ENCODE peak calls at places on chromosomes 4 and X, in seven cellular contexts. W is tibial nerve; J is naive thymus-derived CD4-positive, alpha-beta T cell; B is BE2C; N is testis; C is prostate gland; Y is cardiac muscle cell. S is an unnamed sample. For H3K4me1, the result is how much of the 10 kb centered on the place peaks cover.

GRCh38 chr4:183383606-183384005 is 60.8 kb upstream of the CDKN2AIP start:
- DNase-seq in W (no peak), B (no peak), J (no peak), N (no peak), Y (no peak), C (no peak), S (no peak)

GRCh38 chr4:93834371-93835066 is 6.0 kb downstream of the ATOH1 start:
- DNase-seq in Y (no peak), W (no peak), N (no peak), J (no peak), C (no peak), B (peak), S (no peak)

GRCh38 chrX:32185160-32185559 is 1026.2 kb downstream of the DMD start:
- DNase-seq in N (no peak), W (no peak), J (no peak), B (no peak), C (no peak), Y (no peak), S (no peak)

GRCh38 chr4:170011921-170012628 is 14.1 kb downstream of the MFAP3L start:
- DNase-seq in B (no peak), J (no peak), C (no peak), Y (no peak), N (no peak), W (no peak), S (no peak)

GRCh38 chr4:6232836-6233785 is 32.8 kb upstream of the JAKMIP1 start:
- DNase-seq in C (no peak), W (no peak), N (no peak), J (no peak), Y (no peak), B (no peak), S (no peak)

GRCh38 chr4:68162196-68162595 is 32.5 kb upstream of the TMPRSS11F start:
- DNase-seq in Y (no peak), B (no peak), C (no peak), W (no peak), J (no peak), N (no peak), S (no peak)

GRCh38 chr4:71382125-71382524 is 43.3 kb downstream of the SLC4A4 start:
- DNase-seq in Y (no peak), J (no peak), W (no peak), C (no peak), N (no peak), B (no peak), S (no peak)

GRCh38 chr4:154399259-154399974 is 92.2 kb downstream of the DCHS2 start:
- DNase-seq in J (no peak), B (no peak), N (no peak), Y (peak), W (no peak), C (no peak), S (no peak)

GRCh38 chrX:70013483-70014222 is 36.1 kb downstream of the AWAT2 start:
- DNase-seq in Y (peak), W (no peak), B (no peak), J (no peak), N (peak), C (no peak), S (no peak)

GRCh38 chr4:128268970-128269369 is 18.6 kb downstream of the PGRMC2 start:
- DNase-seq in Y (no peak), N (no peak), W (no peak), C (no peak), J (no peak), B (no peak), S (no peak)

GRCh38 chrX:24479924-24480722 is 15.0 kb downstream of the PDK3 start:
- DNase-seq in W (peak), J (peak), B (no peak), Y (no peak), N (no peak), C (no peak), S (peak)

GRCh38 chr4:7073526-7074390 is 5.9 kb upstream of the GRPEL1 start:
- DNase-seq in B (peak), J (no peak), Y (peak), N (peak), C (peak), W (peak), S (peak)

GRCh38 chrX:20412871-20413486 is 146.3 kb upstream of the RPS6KA3 start:
- DNase-seq in C (no peak), J (peak), N (peak), W (peak), Y (no peak), B (no peak), S (peak)

GRCh38 chr4:110087116-110087708 is 111.2 kb downstream of the ELOVL6 start:
- DNase-seq in N (no peak), C (no peak), W (no peak), Y (peak), J (no peak), B (no peak), S (no peak)

GRCh38 chr4:8101796-8102355 is 56.7 kb downstream of the ABLIM2 start:
- DNase-seq in B (no peak), J (no peak), N (no peak), W (no peak), C (no peak), Y (no peak), S (no peak)

GRCh38 chr4:8103991-8104390 is 54.6 kb downstream of the ABLIM2 start:
- DNase-seq in Y (no peak), B (no peak), N (no peak), C (no peak), W (no peak), J (no peak), S (no peak)

GRCh38 chr4:8102831-8103230 is 55.8 kb downstream of the ABLIM2 start:
- DNase-seq in C (no peak), B (no peak), Y (no peak), J (no peak), W (no peak), N (no peak), S (no peak)

GRCh38 chr4:8104491-8105302 is 53.9 kb downstream of the ABLIM2 start:
- DNase-seq in B (no peak), N (no peak), W (no peak), C (no peak), Y (no peak), J (no peak), S (no peak)

GRCh38 chr4:8103421-8103820 is 55.2 kb downstream of the ABLIM2 start:
- DNase-seq in J (no peak), C (no peak), Y (no peak), N (no peak), B (no peak), W (no peak), S (no peak)
- H3K4me1 ChIP-seq in J (under half), C (under half), Y (under half), N (under half), B (under half), W (under half), S (under half)

GRCh38 chr4:159150380-159150779 is 47.5 kb downstream of the RAPGEF2 start:
- DNase-seq in C (no peak), W (no peak), B (no peak), J (no peak), Y (no peak), N (no peak), S (no peak)

GRCh38 chr4:159155119-159155518 is 52.2 kb downstream of the RAPGEF2 start:
- DNase-seq in Y (no peak), C (no peak), J (no peak), B (no peak), N (no peak), W (no peak), S (no peak)

GRCh38 chr4:159153669-159154068 is 50.8 kb downstream of the RAPGEF2 start:
- DNase-seq in W (no peak), J (no peak), C (no peak), N (no peak), B (no peak), Y (no peak), S (no peak)

GRCh38 chr4:159150838-159151390 is 48.0 kb downstream of the RAPGEF2 start:
- DNase-seq in B (no peak), N (no peak), J (no peak), C (no peak), Y (no peak), W (no peak), S (no peak)

DNA sequence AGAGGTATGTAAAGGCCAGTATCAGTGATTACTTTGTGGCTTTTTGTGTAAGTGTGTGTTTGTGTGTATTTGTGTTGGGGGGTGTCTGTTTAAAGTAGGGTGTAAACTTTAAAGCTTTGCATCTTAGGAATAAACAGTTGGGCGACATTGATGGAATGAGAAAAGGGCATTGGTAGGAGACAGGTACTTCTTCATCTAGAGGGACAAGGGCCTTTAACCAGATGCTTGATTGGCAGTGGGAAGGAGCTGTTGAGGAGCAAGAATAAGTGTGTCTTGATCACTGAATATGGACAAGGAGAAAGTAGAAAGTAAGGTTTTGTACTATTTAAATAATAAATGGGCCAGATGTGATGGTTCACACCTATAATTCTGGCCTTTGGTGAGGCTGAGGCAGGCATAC is 48.8 kb downstream of the RAPGEF2 start:
- DNase-seq in B (no peak), W (no peak), Y (no peak), N (no peak), J (no peak), C (no peak), S (no peak)
- H3K4me1 ChIP-seq in B (under half), W (under half), Y (under half), N (under half), J (under half), C (under half), S (under half)

GRCh38 chr4:55184600-55185523 is 59.5 kb upstream of the KDR start:
- DNase-seq in W (peak), N (peak), B (peak), J (peak), C (peak), Y (peak), S (peak)
- H3K4me1 ChIP-seq in W (under half), N (under half), B (under half), J (under half), C (under half), Y (half or more), S (under half)

GRCh38 chr4:137532869-137533236 is 559 bp upstream of the PCDH18 start:
- DNase-seq in W (no peak), N (no peak), C (no peak), J (no peak), Y (peak), B (no peak), S (no peak)
- H3K4me1 ChIP-seq in W (under half), N (under half), C (under half), J (under half), Y (under half), B (under half), S (under half)

DNA sequence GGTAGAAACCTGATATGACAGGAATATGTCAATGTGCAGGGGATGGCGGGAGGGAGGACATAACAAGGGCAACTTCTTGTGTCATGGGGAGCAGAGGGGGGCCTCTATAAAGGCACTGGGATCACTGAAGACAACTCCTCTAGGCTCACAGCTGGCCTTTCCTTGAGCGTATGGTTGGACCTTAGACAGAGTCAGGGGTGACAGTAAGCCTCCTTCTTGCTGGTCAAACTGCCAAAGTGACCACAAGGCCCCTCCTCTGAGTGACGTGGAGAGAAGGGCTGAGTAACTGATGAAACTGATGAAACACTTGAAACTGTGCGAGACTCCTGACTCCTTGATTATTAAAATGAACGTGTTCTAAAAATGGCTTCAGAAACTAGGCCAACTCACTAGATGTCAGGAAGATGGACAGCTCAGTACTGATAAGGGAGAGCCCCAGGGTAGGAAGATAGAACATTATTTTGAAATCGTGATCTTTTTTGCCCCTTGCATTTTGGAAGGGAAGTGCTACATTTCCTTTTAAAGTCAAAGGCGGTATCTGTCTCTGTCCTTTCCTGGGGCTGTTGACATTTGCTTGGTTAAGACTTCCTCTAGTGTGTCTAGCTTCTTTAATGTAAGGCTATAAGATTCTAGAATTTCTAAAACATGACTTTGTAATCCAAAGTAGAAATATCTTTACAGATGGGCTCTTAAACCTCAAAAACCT is 1.6 kb downstream of the RAB33A start:
- DNase-seq in W (peak), B (no peak), J (no peak), Y (peak), N (peak), C (no peak), S (no peak)
- H3K4me1 ChIP-seq in W (under half), B (under half), J (under half), Y (under half), N (under half), C (under half), S (under half)

DNA sequence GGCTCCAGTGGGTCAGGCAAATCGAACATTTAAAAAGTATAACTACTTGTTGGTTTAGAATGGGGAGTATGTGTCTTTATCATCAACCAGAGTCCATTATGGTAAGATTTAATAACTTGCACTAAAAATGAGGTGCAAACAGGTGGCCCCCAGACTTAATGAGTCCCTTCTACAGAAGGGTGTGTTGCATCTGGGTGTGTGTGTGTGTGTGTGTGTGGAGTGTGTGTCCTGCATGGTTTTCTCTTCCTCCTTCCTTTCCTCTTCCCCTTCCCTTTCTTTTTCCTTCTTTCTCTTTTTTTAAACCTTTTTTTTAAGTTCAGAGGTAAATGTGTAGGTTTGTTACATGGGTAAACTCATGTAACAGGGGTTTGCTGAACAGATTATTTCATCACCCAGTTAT is 53.7 kb downstream of the GPRIN3 start:
- DNase-seq in W (no peak), N (no peak), B (no peak), Y (no peak), C (no peak), J (no peak), S (no peak)
- H3K4me1 ChIP-seq in W (under half), N (under half), B (under half), Y (under half), C (under half), J (under half), S (under half)

GRCh38 chr4:4470208-4470607 is 71.6 kb downstream of the STX18 start:
- DNase-seq in B (no peak), J (no peak), W (no peak), Y (peak), C (no peak), N (no peak), S (no peak)
- H3K4me1 ChIP-seq in B (under half), J (under half), W (under half), Y (under half), C (under half), N (under half), S (under half)

GRCh38 chr4:8273450-8273849 is 3.9 kb downstream of the HTRA3 start:
- DNase-seq in Y (no peak), J (no peak), W (no peak), C (no peak), B (no peak), N (no peak), S (no peak)
- H3K4me1 ChIP-seq in Y (under half), J (under half), W (under half), C (under half), B (under half), N (under half), S (under half)

GRCh38 chr4:53858744-53859143 is 205.7 kb downstream of the CHIC2 start:
- DNase-seq in C (no peak), B (no peak), J (no peak), Y (no peak), W (no peak), N (no peak), S (no peak)

GRCh38 chr4:53855886-53856260 is 208.5 kb downstream of the CHIC2 start:
- DNase-seq in C (no peak), J (no peak), N (peak), W (no peak), B (no peak), Y (peak), S (no peak)

GRCh38 chr4:53863163-53863562 is 201.2 kb downstream of the CHIC2 start:
- DNase-seq in Y (peak), C (no peak), N (peak), W (peak), B (no peak), J (no peak), S (no peak)

GRCh38 chr4:53861856-53862610 is 202.4 kb downstream of the CHIC2 start:
- DNase-seq in W (no peak), C (no peak), N (no peak), J (no peak), Y (peak), B (no peak), S (no peak)

DNA sequence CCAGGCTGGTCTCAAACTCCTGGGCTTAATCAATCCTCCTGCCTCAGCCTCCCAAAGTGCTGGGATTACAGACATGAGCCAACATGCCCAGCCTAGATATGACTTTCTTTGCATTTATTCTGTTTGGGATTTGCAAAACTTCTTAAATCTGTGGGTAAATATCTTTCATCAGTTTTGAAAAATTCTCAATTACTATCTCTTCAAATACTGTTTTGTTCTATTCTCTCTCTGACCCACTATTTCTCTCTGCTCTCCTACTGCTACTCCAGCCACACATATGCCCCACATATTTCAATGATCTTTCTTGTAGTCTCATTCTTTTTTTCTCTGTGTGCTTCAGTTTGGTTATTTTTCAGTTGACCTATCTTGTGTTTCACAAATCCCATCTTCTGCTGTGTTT is 205.1 kb downstream of the CHIC2 start:
- DNase-seq in B (no peak), Y (no peak), N (no peak), C (no peak), W (no peak), J (no peak), S (no peak)
- H3K4me1 ChIP-seq in B (under half), Y (under half), N (under half), C (under half), W (under half), J (under half), S (under half)

DNA sequence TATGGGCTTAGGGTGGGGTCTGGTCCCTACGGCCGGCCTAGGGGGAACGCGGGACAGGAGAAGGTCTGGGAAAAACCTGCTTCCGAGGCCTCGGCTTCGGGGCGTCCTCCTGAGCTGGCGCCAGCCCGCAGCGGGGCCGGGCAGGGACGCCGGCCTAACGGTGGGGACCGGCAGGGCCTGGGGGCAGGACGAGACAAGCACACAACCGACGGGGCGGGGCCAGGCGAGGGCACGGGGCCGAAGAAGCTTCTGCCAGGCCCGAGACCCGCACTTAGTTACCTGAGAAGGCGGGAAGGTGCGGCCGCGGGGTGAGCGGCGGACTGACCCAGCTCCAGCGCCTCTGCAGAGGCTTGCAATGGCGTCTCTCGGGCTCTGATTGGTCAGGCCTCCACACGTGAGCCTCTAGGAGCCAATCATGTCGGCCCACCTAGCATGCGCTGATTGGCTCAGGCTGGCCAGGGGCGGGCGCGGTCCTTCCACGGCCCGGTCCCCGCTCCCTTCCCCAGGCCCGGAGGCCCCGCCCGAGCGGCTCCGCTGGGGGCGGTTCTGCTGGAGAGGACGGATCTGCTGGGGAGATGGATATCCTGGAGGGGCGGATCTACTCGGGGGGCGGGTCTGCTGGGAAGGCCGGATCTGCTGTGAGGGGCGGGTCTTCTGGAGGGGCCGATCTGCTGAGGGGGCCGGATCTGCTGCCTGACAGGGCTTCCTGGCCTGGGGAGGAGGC is 44.3 kb downstream of the CPLX1 start:
- DNase-seq in B (peak), J (peak), W (peak), Y (peak), C (peak), N (peak), S (peak)
- H3K4me1 ChIP-seq in B (under half), J (under half), W (under half), Y (under half), C (under half), N (under half), S (under half)

S was measured in CD4-positive, CD25-positive, alpha-beta regulatory T cell.